ENCODE peak calls at places on chromosomes 7 and 10, in four cellular contexts. K, P, I and O are unnamed samples.

GRCh38 chr7:142513221-142513955 is 235.9 kb upstream of the PRSS1 start:
- DNase-seq in K (no peak), P (no peak), I (no peak), O (no peak)

GRCh38 chr10:104435822-104436221 is 82.2 kb downstream of the CFAP58 start:
- DNase-seq in P (no peak), K (no peak), I (peak; percentile 45), O (no peak)

GRCh38 chr7:6268909-6269306 is 3.5 kb downstream of the CYTH3 start:
- DNase-seq in K (no peak), P (no peak), I (no peak), O (no peak)

GRCh38 chr10:5987747-5988146 is 10.4 kb upstream of the IL15RA start:
- DNase-seq in P (no peak), K (no peak), I (no peak), O (no peak)

GRCh38 chr7:138776156-138776833 is 21.5 kb upstream of the TMEM213 start:
- DNase-seq in K (no peak), P (no peak), I (no peak), O (no peak)

GRCh38 chr7:113835367-113835766 is 83.4 kb downstream of the PPP1R3A start:
- DNase-seq in K (no peak), I (no peak), P (no peak), O (no peak)

GRCh38 chr7:157518514-157519175 is 181.8 kb downstream of the DNAJB6 start:
- DNase-seq in I (no peak), K (no peak), P (no peak), O (no peak)

GRCh38 chr7:74575083-74575803 is 82.3 kb upstream of the GTF2I start:
- DNase-seq in K (peak; percentile 57), I (no peak), P (no peak), O (no peak)

GRCh38 chr7:100614308-100614861 is 2.0 kb downstream of the MOSPD3 start:
- DNase-seq in I (no peak), K (no peak), P (no peak), O (no peak)

GRCh38 chr7:106050002-106050742 is 61.9 kb downstream of the SYPL1 start:
- DNase-seq in I (peak; percentile 82), K (no peak), P (no peak), O (no peak)

GRCh38 chr7:118250860-118251494 is 26.5 kb downstream of the ANKRD7 start:
- DNase-seq in I (peak; percentile 23), K (no peak), P (no peak), O (no peak)

GRCh38 chr7:75915416-75916156 is 631 bp downstream of the POR start:
- DNase-seq in I (peak; percentile 18), K (no peak), P (no peak), O (peak; percentile 57)

GRCh38 chr7:2470204-2471021 is 5.8 kb downstream of the GRIFIN start:
- DNase-seq in K (no peak), P (no peak), I (no peak), O (no peak)

GRCh38 chr10:44847110-44847509 is 64.0 kb upstream of the TMEM72 start:
- DNase-seq in K (no peak), I (no peak), P (no peak), O (no peak)

GRCh38 chr7:17466201-17466600 is 167.7 kb downstream of the AHR start:
- DNase-seq in K (no peak), P (no peak), I (peak; percentile 78), O (no peak)

GRCh38 chr10:78339251-78339650 is 305.6 kb downstream of the RPS24 start:
- DNase-seq in I (no peak), K (no peak), P (no peak), O (no peak)

GRCh38 chr7:100568936-100569844 is 4.5 kb downstream of the SAP25 start:
- DNase-seq in P (peak; percentile 55), I (peak; percentile 67), K (no peak), O (peak; percentile 75)

GRCh38 chr10:62043493-62043938 is 142.0 kb downstream of the ARID5B start:
- DNase-seq in P (no peak), I (peak; percentile 94), K (peak; percentile 73), O (no peak)

GRCh38 chr7:2516194-2516555 is 3.4 kb upstream of the LFNG start:
- DNase-seq in P (no peak), K (peak; percentile 80), I (no peak), O (no peak)

GRCh38 chr7:2972531-2973161 is 71.0 kb downstream of the CARD11 start:
- DNase-seq in P (no peak), K (no peak), I (no peak), O (no peak)

GRCh38 chr10:34679177-34679576 is 135.9 kb downstream of the PARD3 start:
- DNase-seq in I (no peak), P (no peak), K (no peak), O (no peak)

GRCh38 chr7:68224041-68224534 is 1227.5 kb downstream of the TYW1 start:
- DNase-seq in I (peak; percentile 13), K (no peak), P (peak; percentile 9), O (no peak)

GRCh38 chr10:99232357-99232999 is 3.2 kb downstream of the HPSE2 start:
- DNase-seq in I (peak; percentile 15), P (peak; percentile 16), K (no peak), O (peak; percentile 32)

GRCh38 chr10:69860290-69860689 is 58.6 kb downstream of the COL13A1 start:
- DNase-seq in K (no peak), P (no peak), I (no peak), O (no peak)

GRCh38 chr10:131786756-131787605 is 113.8 kb upstream of the PPP2R2D start:
- DNase-seq in P (peak; percentile 61), K (no peak), I (peak; percentile 51), O (peak; percentile 55)

GRCh38 chr7:1193593-1194424 is 33.8 kb upstream of the ZFAND2A start:
- DNase-seq in I (peak; percentile 81), K (no peak), P (no peak), O (no peak)

GRCh38 chr10:65234261-65234660 is 1691.6 kb upstream of the LRRTM3 start:
- DNase-seq in I (peak; percentile 1), K (no peak), P (no peak), O (no peak)

GRCh38 chr7:152699101-152699500 is 23.2 kb upstream of the XRCC2 start:
- DNase-seq in K (no peak), I (no peak), P (no peak), O (no peak)

GRCh38 chr10:31942892-31943291 is 14.3 kb upstream of the ARHGAP12 start:
- DNase-seq in I (no peak), K (no peak), P (no peak), O (no peak)

GRCh38 chr10:119540038-119540437 is 2.5 kb downstream of the RGS10 start:
- DNase-seq in K (no peak), P (no peak), I (no peak), O (no peak)

GRCh38 chr10:119539359-119539651 is 3.2 kb downstream of the RGS10 start:
- DNase-seq in I (no peak), P (no peak), K (no peak), O (no peak)

GRCh38 chr10:119537953-119538630 is 4.4 kb downstream of the RGS10 start:
- DNase-seq in I (no peak), K (no peak), P (no peak), O (no peak)

GRCh38 chr10:119541046-119541445 is 1.5 kb downstream of the RGS10 start:
- DNase-seq in K (no peak), I (peak; percentile 34), P (no peak), O (no peak)

GRCh38 chr10:119538632-119539358 is 3.7 kb downstream of the RGS10 start:
- DNase-seq in P (no peak), K (no peak), I (no peak), O (no peak)
- TF ChIP-seq CTCF in P (no peak), K (no peak), I (peak; percentile 24), O (no peak)

GRCh38 chr7:71740196-71740560 is 608.2 kb downstream of the GALNT17 start:
- DNase-seq in P (no peak), K (no peak), I (no peak), O (no peak)

GRCh38 chr7:71750290-71750689 is 618.3 kb downstream of the GALNT17 start:
- DNase-seq in K (no peak), P (no peak), I (no peak), O (no peak)

GRCh38 chr7:71746004-71746403 is 614.1 kb downstream of the GALNT17 start:
- DNase-seq in P (no peak), K (no peak), I (no peak), O (no peak)
- TF ChIP-seq CTCF in P (no peak), K (no peak), I (no peak), O (no peak)

DNA sequence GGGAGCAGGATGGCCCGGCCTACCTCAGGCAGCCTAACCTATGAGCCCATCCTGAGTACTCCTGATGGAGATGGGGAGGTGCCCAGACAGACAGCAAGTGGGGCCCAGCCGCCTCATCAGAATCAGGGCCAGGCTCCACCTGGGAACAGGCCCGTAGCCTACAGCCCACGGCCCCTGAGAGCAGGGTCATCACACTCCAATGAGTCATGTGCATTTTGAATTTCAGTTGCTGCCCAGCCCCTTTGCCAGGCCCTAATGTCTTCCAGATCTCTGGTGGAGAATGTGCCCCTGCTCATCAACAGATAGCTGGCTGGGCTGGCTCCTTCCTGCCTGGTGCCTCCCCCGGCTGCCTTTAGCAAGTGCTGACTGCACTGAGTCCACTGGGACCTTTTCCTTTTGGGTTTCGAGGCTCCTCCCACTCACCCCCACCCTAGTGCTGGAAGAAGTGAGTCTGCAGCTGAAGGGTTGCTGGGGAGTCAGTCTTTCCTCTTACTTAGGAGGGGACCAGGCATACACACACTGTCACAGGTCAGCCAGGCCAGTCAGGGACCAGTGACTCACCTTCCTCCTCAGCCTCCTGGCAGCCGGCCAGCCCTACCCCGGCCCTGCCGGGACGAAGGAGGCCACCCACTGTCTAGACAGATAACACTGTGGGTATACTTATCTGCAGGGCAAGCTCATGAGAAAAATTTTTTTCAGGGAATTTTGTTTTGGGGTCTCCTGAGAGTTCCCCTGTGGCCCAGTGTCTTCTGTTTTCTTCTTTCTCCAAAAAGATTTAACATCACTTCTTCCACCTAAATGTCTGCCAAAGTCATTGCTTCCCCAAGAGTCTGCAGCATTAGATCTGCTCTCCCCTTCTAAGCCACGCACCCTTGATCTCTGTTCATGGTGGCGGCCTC is 9.1 kb upstream of the ASIC3 start:
- DNase-seq in K (peak; percentile 87), P (no peak), I (peak; percentile 74), O (no peak)
- TF ChIP-seq CTCF in K (no peak), P (no peak), I (no peak), O (no peak)

GRCh38 chr7:128008141-128008540 is 23.1 kb downstream of the LRRC4 start:
- DNase-seq in K (no peak), P (no peak), I (no peak), O (no peak)

GRCh38 chr7:128007293-128007680 is 23.9 kb downstream of the LRRC4 start:
- DNase-seq in I (no peak), K (no peak), P (no peak), O (no peak)

GRCh38 chr7:128005117-128005516 is 26.1 kb downstream of the LRRC4 start:
- DNase-seq in K (no peak), I (no peak), P (no peak), O (no peak)

GRCh38 chr7:128005759-128006159 is 25.5 kb downstream of the LRRC4 start:
- DNase-seq in I (no peak), K (no peak), P (no peak), O (no peak)

DNA sequence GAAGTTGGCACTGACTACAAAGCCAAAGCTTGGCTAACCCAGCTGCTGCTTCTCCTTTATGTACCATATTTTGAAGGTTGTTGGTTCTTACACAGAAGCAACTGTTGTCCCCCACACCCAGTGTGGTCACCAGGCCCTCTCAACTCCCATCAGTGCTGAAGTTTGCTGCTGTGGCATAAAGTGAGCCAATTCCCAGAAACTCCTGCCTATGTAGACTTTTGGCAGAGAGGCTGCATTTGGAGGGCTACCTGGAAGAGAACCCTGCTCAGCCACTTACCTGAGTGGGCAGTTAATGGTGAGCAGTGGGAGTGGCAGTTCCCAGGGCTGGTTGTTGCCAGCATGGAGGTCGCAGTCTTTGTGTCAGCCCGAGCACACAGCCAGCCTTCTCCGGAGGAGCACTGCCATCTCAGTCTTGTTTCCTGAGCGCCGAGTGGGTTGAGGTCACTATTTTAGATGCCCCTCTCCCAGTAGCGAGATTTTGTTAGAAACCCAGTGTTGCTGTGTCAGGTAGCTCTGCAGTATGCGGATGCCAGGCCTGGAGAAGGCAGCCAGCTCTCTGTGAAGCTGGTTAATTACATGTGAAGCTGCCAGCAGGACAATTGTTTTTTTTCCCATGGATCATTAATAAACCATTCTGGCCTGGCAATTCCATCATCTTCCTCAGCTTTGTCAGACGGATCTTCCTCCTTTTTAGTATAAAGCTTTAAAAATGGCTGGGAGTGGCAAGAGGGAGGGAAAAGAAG is 24.5 kb downstream of the LRRC4 start:
- DNase-seq in K (no peak), P (no peak), I (no peak), O (no peak)
- TF ChIP-seq CTCF in K (no peak), P (no peak), I (no peak), O (no peak)